ENCODE peak calls at places on chromosomes 12 and 14, in five cellular contexts. M is adrenal gland, H is cardiac muscle cell, Z is lower lobe of right lung, J is GM20000. B is an unnamed sample.

GRCh38 chr12:106149096-106149784 is 10.5 kb upstream of the NUAK1 start:
- DNase-seq in M (no peak), H (peak), Z (no peak), J (no peak), B (no peak)

GRCh38 chr12:124456652-124457152 is 110.7 kb downstream of the NCOR2 start:
- DNase-seq in M (no peak), H (no peak), Z (peak), J (peak), B (no peak)

GRCh38 chr12:81222841-81223595 is 145.1 kb downstream of the ACSS3 start:
- DNase-seq in M (no peak), H (no peak), Z (no peak), J (no peak), B (peak)

GRCh38 chr14:100294213-100294962 is 11.9 kb downstream of the SLC25A29 start:
- DNase-seq in M (peak), H (peak), Z (no peak), J (peak), B (no peak)

GRCh38 chr12:9781360-9781759 is 20.7 kb upstream of the CD69 start:
- DNase-seq in M (no peak), H (no peak), Z (no peak), J (no peak), B (no peak)

GRCh38 chr14:92531151-92531873 is 17.7 kb downstream of the RIN3 start:
- DNase-seq in M (no peak), H (no peak), Z (peak), J (no peak), B (no peak)

GRCh38 chr12:4240161-4240783 is 33.3 kb upstream of the CCND2 start:
- DNase-seq in M (no peak), H (no peak), Z (no peak), J (no peak), B (no peak)

GRCh38 chr14:53278602-53279506 is 125.7 kb upstream of the DDHD1 start:
- DNase-seq in M (no peak), H (peak), Z (no peak), J (no peak), B (no peak)

GRCh38 chr12:69671597-69671996 is 27.5 kb downstream of the BEST3 start:
- DNase-seq in M (no peak), H (no peak), Z (no peak), J (no peak), B (no peak)

GRCh38 chr14:36256131-36256801 is 64.2 kb downstream of the MBIP start:
- DNase-seq in M (no peak), H (peak), Z (no peak), J (no peak), B (no peak)

GRCh38 chr12:88272456-88272855 is 130.3 kb downstream of the TMTC3 start:
- DNase-seq in M (no peak), H (peak), Z (no peak), J (no peak), B (no peak)

GRCh38 chr12:69985656-69986055 is 160.6 kb downstream of the MYRFL start:
- DNase-seq in M (no peak), H (no peak), Z (no peak), J (peak), B (no peak)

GRCh38 chr12:42958271-42958674 is 368.7 kb upstream of the PRICKLE1 start:
- DNase-seq in M (no peak), H (peak), Z (no peak), J (no peak), B (no peak)

GRCh38 chr12:179131-179884 is 34.6 kb downstream of the SLC6A12 start:
- DNase-seq in M (no peak), H (no peak), Z (no peak), J (no peak), B (no peak)

GRCh38 chr14:67228325-67228984 is 12.8 kb upstream of the PALS1 start:
- DNase-seq in M (no peak), H (no peak), Z (no peak), J (no peak), B (peak)

GRCh38 chr14:100017578-100017977 is 47.6 kb upstream of the EVL start:
- DNase-seq in M (no peak), H (peak), Z (no peak), J (no peak), B (no peak)

GRCh38 chr12:129127771-129128170 is 274.5 kb downstream of the GLT1D1 start:
- DNase-seq in M (no peak), H (no peak), Z (no peak), J (no peak), B (no peak)

GRCh38 chr14:69694730-69695663 is 71.9 kb upstream of the SRSF5 start:
- DNase-seq in M (no peak), H (peak), Z (no peak), J (no peak), B (no peak)

GRCh38 chr12:65891987-65892481 is 67.8 kb downstream of the HMGA2 start:
- DNase-seq in M (peak), H (peak), Z (no peak), J (no peak), B (peak)

GRCh38 chr12:41045509-41045908 is 142.6 kb upstream of the PDZRN4 start:
- DNase-seq in M (no peak), H (no peak), Z (no peak), J (no peak), B (no peak)

GRCh38 chr12:52054231-52054837 is 3.1 kb downstream of the NR4A1 start:
- DNase-seq in M (peak), H (peak), Z (no peak), J (no peak), B (no peak)

GRCh38 chr12:116528498-116528897 is 30.7 kb upstream of the MAP1LC3B2 start:
- DNase-seq in M (no peak), H (no peak), Z (no peak), J (no peak), B (no peak)

GRCh38 chr12:116525418-116526001 is 33.7 kb upstream of the MAP1LC3B2 start:
- DNase-seq in M (peak), H (peak), Z (no peak), J (no peak), B (peak)

GRCh38 chr12:116524311-116524710 is 34.9 kb upstream of the MAP1LC3B2 start:
- DNase-seq in M (no peak), H (no peak), Z (no peak), J (no peak), B (no peak)

GRCh38 chr12:116528067-116528466 is 31.1 kb upstream of the MAP1LC3B2 start:
- DNase-seq in M (no peak), H (peak), Z (no peak), J (no peak), B (peak)

DNA sequence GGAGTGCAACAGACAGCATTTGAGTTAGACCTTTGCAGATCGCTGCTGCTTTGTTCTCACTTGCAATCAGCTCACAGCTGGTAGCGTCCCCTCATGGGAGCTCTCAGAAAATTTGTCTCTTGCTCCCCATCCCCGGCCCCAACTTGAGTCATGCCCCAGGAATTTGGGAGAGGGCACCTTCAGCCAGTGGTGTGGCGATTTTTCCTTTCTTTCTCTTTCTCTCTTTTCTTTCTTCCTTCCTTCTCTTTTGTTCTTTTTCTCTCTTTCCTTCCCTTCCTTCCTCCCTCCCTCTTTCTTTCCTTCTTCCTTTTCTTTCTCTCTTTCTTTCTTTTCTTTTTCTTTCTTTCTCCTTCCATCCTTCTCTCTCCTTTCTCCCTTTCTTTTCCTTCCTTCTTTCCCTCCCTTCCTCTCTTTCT is 34.2 kb upstream of the MAP1LC3B2 start:
- DNase-seq in M (no peak), H (peak), Z (no peak), J (no peak), B (no peak)
- TF ChIP-seq CTCF in M (no peak), H (peak), Z (no peak), J (no peak), B (no peak)

DNA sequence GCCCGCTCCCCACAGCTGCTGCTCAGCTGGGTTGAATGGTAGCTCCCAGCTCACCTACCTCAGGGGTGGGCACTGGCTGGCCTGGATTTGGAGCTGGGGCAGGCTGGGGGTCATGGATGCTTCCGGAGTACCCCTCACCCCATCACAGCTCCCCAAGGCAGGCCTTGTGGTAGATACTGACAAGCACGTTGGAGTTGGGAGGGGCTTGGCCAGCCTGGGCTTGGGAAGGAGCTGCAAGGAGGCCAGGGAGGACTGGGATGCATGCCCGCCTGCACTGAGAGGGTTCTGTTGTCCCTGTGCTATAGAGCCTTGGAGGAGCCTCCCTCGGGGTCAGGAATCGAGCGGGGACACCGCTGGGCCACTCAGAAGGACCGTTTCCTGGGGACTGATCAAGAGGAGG is 14.2 kb downstream of the TMEM63C start:
- DNase-seq in M (no peak), H (no peak), Z (no peak), J (no peak), B (no peak)
- TF ChIP-seq CTCF in M (no peak), H (no peak), Z (no peak), J (no peak), B (no peak)

DNA sequence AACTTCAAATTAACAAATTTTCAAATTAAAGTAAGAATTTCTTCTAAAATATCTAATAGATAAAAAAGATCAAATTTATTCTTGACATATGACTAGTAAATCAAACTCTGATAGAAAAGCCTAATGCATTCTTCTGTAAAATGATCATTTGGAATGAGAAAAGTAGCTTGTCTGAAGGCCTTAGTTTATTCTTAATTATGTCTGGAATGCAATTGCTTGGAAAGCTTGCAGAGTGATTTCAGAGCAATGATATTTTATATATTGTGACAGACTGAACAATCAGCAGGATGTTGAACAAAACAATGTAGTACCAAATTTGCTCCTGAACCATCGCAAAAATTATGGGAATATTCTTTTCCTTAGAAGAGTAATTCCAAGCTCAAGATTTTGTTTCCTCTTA is 789.6 kb upstream of the NOVA1 start:
- DNase-seq in M (no peak), H (no peak), Z (no peak), J (no peak), B (no peak)
- TF ChIP-seq CTCF in M (no peak), H (no peak), Z (no peak), J (no peak), B (no peak)

DNA sequence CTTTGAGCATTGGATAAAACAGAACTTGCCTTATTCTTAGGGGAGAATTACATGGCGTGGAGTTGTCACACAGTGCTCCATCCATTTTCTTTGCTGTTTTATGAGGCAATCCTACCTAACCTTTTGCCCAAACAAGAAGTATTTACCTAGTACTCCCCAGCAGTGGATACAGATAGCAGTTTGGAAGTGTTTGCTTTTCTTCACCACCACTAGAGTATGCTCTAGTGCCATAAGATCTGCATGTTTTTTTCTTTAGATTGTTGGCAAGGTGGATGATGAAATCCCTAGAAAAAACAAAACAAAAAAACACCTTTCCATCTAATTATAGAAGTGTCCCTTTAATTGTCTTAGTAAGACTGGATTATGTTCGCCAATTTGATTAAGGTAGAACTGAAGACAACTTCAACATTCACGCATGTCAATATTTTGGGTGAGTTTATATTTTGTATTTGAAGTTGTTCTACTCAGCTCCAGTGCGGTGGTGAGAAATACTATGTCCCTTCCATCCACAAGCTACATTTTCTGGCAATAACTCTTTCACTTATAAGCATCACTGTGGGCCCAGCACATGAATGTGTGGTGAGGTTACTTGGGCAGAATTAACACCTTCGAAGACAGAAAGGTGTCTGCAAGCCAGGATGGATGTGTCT is 23.6 kb upstream of the TMEM260 start:
- DNase-seq in M (no peak), H (peak), Z (no peak), J (no peak), B (no peak)
- TF ChIP-seq CTCF in M (peak), H (peak), Z (peak), J (no peak), B (peak)

GRCh38 chr12:78331764-78332163 is 501.1 kb downstream of the NAV3 start:
- DNase-seq in M (no peak), H (no peak), Z (no peak), J (no peak), B (no peak)
- TF ChIP-seq CTCF in M (no peak), H (no peak), Z (no peak), J (no peak), B (no peak)

GRCh38 chr14:94115068-94115591 is 4.6 kb downstream of the IFI27 start:
- DNase-seq in M (peak), H (peak), Z (no peak), J (no peak), B (no peak)

GRCh38 chr14:94113908-94114588 is 3.5 kb downstream of the IFI27 start:
- DNase-seq in M (no peak), H (no peak), Z (no peak), J (no peak), B (no peak)

GRCh38 chr14:94114589-94115067 is 4.1 kb downstream of the IFI27 start:
- DNase-seq in M (peak), H (no peak), Z (no peak), J (no peak), B (no peak)

GRCh38 chr14:94116701-94117100 is 6.2 kb downstream of the IFI27 start:
- DNase-seq in M (no peak), H (no peak), Z (no peak), J (no peak), B (no peak)

GRCh38 chr14:94115631-94116030 is 5.1 kb downstream of the IFI27 start:
- DNase-seq in M (no peak), H (no peak), Z (no peak), J (no peak), B (no peak)
- TF ChIP-seq CTCF in M (no peak), H (no peak), Z (no peak), J (no peak), B (no peak)

GRCh38 chr12:1932264-1932777 is 13.9 kb upstream of the CACNA2D4 start:
- DNase-seq in M (peak), H (peak), Z (peak), J (no peak), B (no peak)

GRCh38 chr12:1934068-1934467 is 15.6 kb upstream of the CACNA2D4 start:
- DNase-seq in M (no peak), H (no peak), Z (no peak), J (no peak), B (no peak)

GRCh38 chr12:1935242-1935641 is 16.8 kb upstream of the CACNA2D4 start:
- DNase-seq in M (peak), H (no peak), Z (no peak), J (no peak), B (no peak)

GRCh38 chr12:1934831-1935230 is 16.4 kb upstream of the CACNA2D4 start:
- DNase-seq in M (no peak), H (no peak), Z (no peak), J (no peak), B (no peak)

GRCh38 chr12:1933342-1933992 is 15.0 kb upstream of the CACNA2D4 start:
- DNase-seq in M (no peak), H (no peak), Z (no peak), J (peak), B (no peak)
- TF ChIP-seq CTCF in M (no peak), H (no peak), Z (no peak), J (no peak), B (no peak)

GRCh38 chr12:10896854-10897253 is 12.5 kb downstream of the TAS2R13 start:
- DNase-seq in M (no peak), H (no peak), Z (no peak), J (no peak), B (no peak)

GRCh38 chr12:10900530-10900929 is 8.8 kb downstream of the TAS2R13 start:
- DNase-seq in M (no peak), H (no peak), Z (no peak), J (no peak), B (no peak)

GRCh38 chr12:10904686-10905085 is 4.7 kb downstream of the TAS2R13 start:
- DNase-seq in M (no peak), H (no peak), Z (no peak), J (no peak), B (no peak)

GRCh38 chr12:10900972-10901371 is 8.4 kb downstream of the TAS2R13 start:
- DNase-seq in M (no peak), H (no peak), Z (no peak), J (no peak), B (no peak)

GRCh38 chr12:10901427-10901826 is 7.9 kb downstream of the TAS2R13 start:
- DNase-seq in M (no peak), H (peak), Z (no peak), J (no peak), B (no peak)
- TF ChIP-seq CTCF in M (no peak), H (no peak), Z (no peak), J (no peak), B (no peak)

DNA sequence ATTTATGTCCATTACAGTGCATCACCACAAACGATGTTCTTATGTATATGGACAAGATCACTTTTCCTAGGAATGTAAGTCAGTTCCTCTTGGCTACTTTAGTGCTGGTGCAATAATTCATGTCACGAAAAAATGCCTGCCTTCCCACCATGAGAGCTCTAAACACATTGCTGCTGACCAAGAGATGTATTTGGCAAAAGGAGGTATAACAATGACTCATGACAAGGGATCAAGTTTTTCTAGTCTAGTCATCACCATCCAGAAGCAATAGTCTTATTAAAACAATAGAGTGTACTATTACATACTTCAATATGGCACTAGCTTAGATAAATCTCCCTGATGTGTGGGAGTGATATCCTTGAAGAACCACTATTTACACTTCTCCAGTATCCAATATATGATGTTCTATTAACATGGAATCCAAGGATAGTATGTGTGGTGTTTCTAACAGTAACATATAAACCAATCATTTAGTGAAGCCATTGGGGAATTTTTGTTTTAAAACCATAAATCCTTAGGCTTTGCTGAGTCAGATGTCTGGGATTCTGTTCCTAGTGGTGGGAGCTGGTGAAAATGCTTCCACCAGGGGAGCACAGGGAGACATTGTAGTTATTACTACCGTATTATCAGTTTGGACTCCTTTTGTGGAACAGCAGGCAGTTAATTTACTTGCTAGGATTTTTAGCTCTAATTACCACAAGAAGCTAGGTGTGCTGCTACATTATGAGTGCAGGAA is 1387.5 kb downstream of the LRFN5 start:
- DNase-seq in M (no peak), H (peak), Z (no peak), J (no peak), B (no peak)
- TF ChIP-seq CTCF in M (no peak), H (no peak), Z (no peak), J (no peak), B (no peak)

GRCh38 chr14:22797017-22797917 is 18.0 kb downstream of the SLC7A7 start:
- DNase-seq in M (no peak), H (no peak), Z (no peak), J (no peak), B (no peak)

GRCh38 chr14:22793976-22794375 is 21.3 kb downstream of the SLC7A7 start:
- DNase-seq in M (no peak), H (no peak), Z (no peak), J (no peak), B (no peak)

GRCh38 chr14:22798528-22798927 is 16.7 kb downstream of the SLC7A7 start:
- DNase-seq in M (no peak), H (peak), Z (no peak), J (no peak), B (no peak)

GRCh38 chr14:22794533-22794932 is 20.7 kb downstream of the SLC7A7 start:
- DNase-seq in M (no peak), H (no peak), Z (no peak), J (peak), B (no peak)

DNA sequence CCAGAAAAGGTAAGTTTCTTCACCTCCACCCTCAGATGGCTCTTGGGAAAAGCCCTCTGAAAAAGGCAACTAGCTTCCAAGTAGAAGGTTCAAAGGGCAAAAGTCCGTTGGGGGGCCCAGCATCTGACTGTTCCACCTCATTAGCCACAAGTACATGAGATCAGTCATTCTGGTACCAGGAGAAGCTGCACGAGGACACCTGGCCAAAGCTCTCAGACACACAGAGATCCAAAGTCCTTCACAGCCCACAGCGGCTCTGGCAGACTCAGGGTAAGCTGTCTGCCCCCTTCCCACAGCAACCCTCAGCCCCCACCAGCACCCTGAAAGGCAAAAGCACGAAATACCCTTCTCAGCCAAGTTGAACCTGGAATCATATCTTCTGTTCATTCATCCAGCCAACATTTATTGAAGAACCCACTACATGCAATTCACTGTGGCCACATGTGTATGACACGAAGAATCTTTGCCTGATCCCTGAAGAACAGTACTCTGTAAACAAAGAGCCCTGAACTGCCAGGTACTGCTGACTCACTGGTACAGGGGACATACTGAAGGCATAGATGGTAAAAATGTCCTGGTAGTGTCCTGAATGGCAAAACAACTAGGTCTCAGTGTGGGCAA is 19.0 kb downstream of the SLC7A7 start:
- DNase-seq in M (no peak), H (no peak), Z (no peak), J (no peak), B (no peak)
- TF ChIP-seq CTCF in M (no peak), H (no peak), Z (no peak), J (no peak), B (no peak)

B was measured in HFFc6.